ENCODE peak calls at places on chromosome 12, in four cellular contexts. B is A172; K is activated CD4-positive, alpha-beta T cell treated with anti-CD3 and anti-CD28 coated beads, Interleukin-2, amount 50 U/mL, for 1 hour; O is AG10803. Z is an unnamed sample.

GRCh38 chr12:12267801-12268200 is 957 bp upstream of the LRP6 start:
- DNase-seq in B (no peak), K (no peak), O (no peak), Z (no peak)

GRCh38 chr12:19848426-19848825 is 409.1 kb downstream of the AEBP2 start:
- DNase-seq in B (no peak), K (no peak), O (no peak), Z (no peak)

GRCh38 chr12:28446031-28446430 is 255.8 kb downstream of the CCDC91 start:
- DNase-seq in B (no peak), K (no peak), O (peak), Z (no peak)

GRCh38 chr12:32568241-32568640 is 110.9 kb upstream of the DNM1L start:
- DNase-seq in B (peak), K (no peak), O (peak), Z (no peak)

GRCh38 chr12:13613297-13613696 is 368.1 kb downstream of the GRIN2B start:
- DNase-seq in B (no peak), K (no peak), O (no peak), Z (no peak)

GRCh38 chr12:11885261-11886038 is 185.3 kb upstream of the BCL2L14 start:
- DNase-seq in B (peak), K (no peak), O (peak), Z (peak)

GRCh38 chr12:15599266-15600037 is 189.7 kb downstream of the EPS8 start:
- DNase-seq in B (peak), K (no peak), O (peak), Z (peak)

GRCh38 chr12:91877022-91877421 is 268.6 kb downstream of the BTG1 start:
- DNase-seq in B (peak), K (peak), O (peak), Z (peak)

GRCh38 chr12:26101833-26102232 is 23.0 kb downstream of the BHLHE41 start:
- DNase-seq in B (no peak), K (no peak), O (no peak), Z (no peak)

GRCh38 chr12:52496590-52497071 is 3.6 kb upstream of the KRT6A start:
- DNase-seq in B (peak), K (no peak), O (peak), Z (no peak)

GRCh38 chr12:76455582-76456345 is 103.8 kb downstream of the OSBPL8 start:
- DNase-seq in B (peak), K (no peak), O (peak), Z (no peak)

GRCh38 chr12:79414252-79414651 is 276.5 kb downstream of the PAWR start:
- DNase-seq in B (no peak), K (no peak), O (no peak), Z (peak)

Z was measured in mucosa of gallbladder.